ENCODE peak calls at places on chromosomes 4 and X, in seven cellular contexts. E is esophagus muscularis mucosa, D is breast epithelium, Y is astrocyte of the spinal cord, I is choroid plexus epithelial cell, G is hepatocyte, K is cardiac fibroblast. N is an unnamed sample.

GRCh38 chrX:4091046-4091760 is 377.8 kb upstream of the PRKX start:
- DNase-seq in I (no peak), E (no peak), D (no peak), G (no peak), Y (no peak), K (no peak), N (no peak)

GRCh38 chrX:154043003-154043402 is 23.3 kb upstream of the IRAK1 start:
- DNase-seq in E (no peak), Y (peak), I (peak), K (peak), D (no peak), G (no peak), N (no peak)

GRCh38 chr4:113998026-113998425 is 18.6 kb upstream of the ARSJ start:
- DNase-seq in I (no peak), E (no peak), D (no peak), G (no peak), Y (no peak), K (no peak), N (no peak)

GRCh38 chr4:143641406-143641805 is 59.1 kb downstream of the FREM3 start:
- DNase-seq in K (peak), G (no peak), E (no peak), I (peak), D (no peak), Y (no peak), N (no peak)

GRCh38 chr4:1366371-1367229 is 19.6 kb downstream of the UVSSA start:
- DNase-seq in D (no peak), I (no peak), G (no peak), E (no peak), K (no peak), Y (no peak), N (no peak)

GRCh38 chr4:74111990-74112389 is 13.0 kb upstream of the CXCL2 start:
- DNase-seq in G (no peak), Y (peak), D (no peak), I (peak), K (peak), E (no peak), N (no peak)

GRCh38 chr4:15729910-15730533 is 27.2 kb downstream of the BST1 start:
- DNase-seq in G (peak), I (peak), K (peak), D (no peak), E (no peak), Y (peak), N (no peak)

GRCh38 chrX:153845842-153846241 is 15.5 kb upstream of the PDZD4 start:
- DNase-seq in D (no peak), E (no peak), G (no peak), I (no peak), K (peak), Y (no peak), N (no peak)

GRCh38 chr4:577499-578450 is 1.7 kb upstream of the TMEM271 start:
- DNase-seq in Y (peak), K (peak), D (no peak), E (no peak), I (peak), G (peak), N (no peak)

GRCh38 chr4:156677656-156678055 is 293.9 kb downstream of the PDGFC start:
- DNase-seq in E (no peak), Y (no peak), I (no peak), G (no peak), K (no peak), D (no peak), N (no peak)

GRCh38 chr4:1243451-1244080 is 5.4 kb downstream of the CTBP1 start:
- DNase-seq in D (peak), G (peak), I (no peak), Y (no peak), K (peak), E (no peak), N (no peak)

GRCh38 chrX:47748576-47748975 is 88.1 kb upstream of the ZNF81 start:
- DNase-seq in G (no peak), D (no peak), E (no peak), I (peak), Y (no peak), K (peak), N (no peak)

GRCh38 chrX:103861200-103861599 is 29.1 kb upstream of the RAB9B start:
- DNase-seq in K (no peak), E (no peak), Y (no peak), I (no peak), G (no peak), D (no peak), N (no peak)

GRCh38 chr4:182066037-182066436 is 177.2 kb upstream of the TENM3 start:
- DNase-seq in E (no peak), K (no peak), Y (no peak), I (no peak), G (no peak), D (no peak), N (no peak)

GRCh38 chr4:184645904-184646610 is 3.2 kb downstream of the CASP3 start:
- DNase-seq in E (no peak), K (no peak), D (no peak), I (no peak), G (no peak), Y (no peak), N (no peak)

GRCh38 chr4:106588906-106589305 is 220.3 kb upstream of the GIMD1 start:
- DNase-seq in I (no peak), G (no peak), D (no peak), Y (no peak), E (no peak), K (no peak), N (no peak)

GRCh38 chr4:535181-535923 is 36.3 kb downstream of the PIGG start:
- DNase-seq in I (no peak), D (no peak), Y (no peak), G (no peak), E (no peak), K (no peak), N (no peak)

GRCh38 chr4:146585761-146586333 is 52.8 kb upstream of the POU4F2 start:
- DNase-seq in G (peak), K (peak), Y (peak), D (no peak), I (peak), E (no peak), N (no peak)

GRCh38 chr4:5979981-5980380 is 38.2 kb downstream of the C4orf50 start:
- DNase-seq in D (peak), E (no peak), G (no peak), Y (no peak), K (peak), I (no peak), N (no peak)
- TF ChIP-seq CTCF in D (no peak), E (peak), G (peak), Y (peak), K (peak), I (peak), N (peak)

GRCh38 chrX:30713061-30713525 is 59.9 kb downstream of the GK start:
- DNase-seq in D (no peak), Y (peak), E (no peak), I (peak), G (peak), K (peak), N (peak)

GRCh38 chrX:30714138-30714537 is 60.9 kb downstream of the GK start:
- DNase-seq in I (no peak), Y (no peak), D (no peak), K (no peak), E (no peak), G (no peak), N (no peak)

GRCh38 chrX:30712214-30712613 is 59.0 kb downstream of the GK start:
- DNase-seq in E (no peak), G (no peak), K (no peak), Y (no peak), I (no peak), D (no peak), N (no peak)

DNA sequence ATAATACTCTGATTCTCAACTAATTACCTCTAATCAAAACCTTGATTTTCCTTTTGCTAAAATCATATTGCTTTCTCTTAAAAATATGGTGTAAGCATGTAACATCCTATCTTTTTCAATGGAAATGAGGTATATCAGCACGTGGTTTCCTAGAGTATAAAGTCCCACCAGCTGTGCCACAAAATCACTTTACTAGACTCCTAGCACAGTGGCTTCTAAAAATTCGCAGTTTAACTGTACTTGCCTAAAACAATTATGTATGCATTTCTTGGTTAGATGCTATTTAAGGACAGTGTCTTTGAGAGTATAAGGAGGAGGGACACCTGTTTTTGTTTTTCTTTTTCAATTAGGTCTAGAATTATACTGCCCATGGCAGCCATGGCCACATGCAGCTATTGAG is 62.8 kb downstream of the GK start:
- DNase-seq in K (no peak), D (no peak), Y (no peak), E (no peak), I (no peak), G (no peak), N (no peak)
- H3K4me3 ChIP-seq in K (no peak), D (no peak), Y (no peak), E (no peak), I (no peak), G (no peak), N (no peak)

GRCh38 chr4:20249333-20249732 is 2.4 kb upstream of the SLIT2 start:
- DNase-seq in G (peak), Y (peak), I (peak), D (no peak), K (peak), E (no peak), N (no peak)
- TF ChIP-seq CTCF in G (peak), Y (peak), I (peak), D (peak), K (peak), E (peak), N (peak)

GRCh38 chrX:107742754-107743191 is 32.8 kb downstream of the TSC22D3 start:
- DNase-seq in D (no peak), G (no peak), Y (no peak), E (no peak), I (peak), K (no peak), N (no peak)
- H3K4me3 ChIP-seq in D (peak), G (no peak), Y (no peak), E (peak), I (no peak), K (no peak), N (no peak)

GRCh38 chr4:112523008-112523440 is 7.0 kb upstream of the NEUROG2 start:
- DNase-seq in I (peak), D (no peak), E (no peak), Y (peak), K (peak), G (peak), N (no peak)
- TF ChIP-seq CTCF in I (peak), D (no peak), E (no peak), Y (peak), K (no peak), G (peak), N (no peak)

DNA sequence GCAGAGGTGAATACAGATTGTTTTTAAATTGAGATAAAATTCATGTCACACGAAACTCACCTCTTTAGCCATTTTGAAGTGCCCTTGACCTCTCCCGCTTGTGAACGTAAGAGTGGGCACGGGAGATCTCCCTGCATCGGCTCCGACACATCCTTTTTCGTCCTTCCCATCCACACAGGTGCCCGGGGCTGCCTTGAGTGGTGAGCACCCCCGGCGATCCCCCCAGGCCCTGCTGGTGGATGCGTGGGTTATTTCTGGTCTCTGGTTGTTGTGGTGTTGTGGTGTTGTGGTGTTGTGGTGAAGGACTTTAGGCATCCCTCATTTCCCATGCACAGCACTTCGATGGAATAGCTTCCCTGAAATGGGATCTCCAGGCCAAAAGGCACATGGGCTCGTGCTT is 46.1 kb downstream of the PSAPL1 start:
- DNase-seq in K (no peak), Y (no peak), I (no peak), D (no peak), G (no peak), E (no peak), N (no peak)
- H3K4me3 ChIP-seq in K (no peak), Y (no peak), I (no peak), D (no peak), G (no peak), E (no peak), N (no peak)

GRCh38 chr4:83905952-83906351 is 370.0 kb downstream of the GPAT3 start:
- DNase-seq in D (no peak), G (no peak), I (no peak), Y (no peak), K (no peak), E (no peak), N (no peak)
- TF ChIP-seq CTCF in D (peak), G (peak), I (peak), Y (peak), K (peak), E (peak), N (peak)